ENCODE peak calls at places on chromosomes 7 and 10, in ten cellular contexts. R, E, W, X, Z, F, B, H, S and J are unnamed samples.

GRCh38 chr7:25846722-25847121 is 305.3 kb upstream of the NFE2L3 start:
- DNase-seq in W (no peak), Z (peak), S (peak), B (no peak), E (no peak), X (no peak), H (peak), R (peak), F (peak), J (peak)

GRCh38 chr7:90629306-90629918 is 33.3 kb downstream of the CDK14 start:
- DNase-seq in W (peak), B (no peak), Z (no peak), S (no peak), H (peak), R (peak), F (no peak), E (no peak), X (peak), J (peak)

GRCh38 chr7:156618791-156619367 is 21.7 kb upstream of the RNF32 start:
- DNase-seq in F (no peak), S (no peak), E (no peak), H (no peak), W (no peak), B (no peak), R (no peak), Z (no peak), X (no peak), J (no peak)

GRCh38 chr7:7554021-7554432 is 12.7 kb upstream of the MIOS start:
- DNase-seq in W (peak), F (no peak), H (peak), B (no peak), E (no peak), S (no peak), X (no peak), R (peak), Z (no peak), J (peak)

GRCh38 chr7:92963599-92963998 is 127.2 kb upstream of the CDK6 start:
- DNase-seq in X (no peak), F (no peak), W (no peak), R (no peak), S (no peak), Z (no peak), E (no peak), B (no peak), H (no peak), J (no peak)

GRCh38 chr10:90328896-90329295 is 528.9 kb downstream of the HTR7 start:
- DNase-seq in S (no peak), Z (no peak), X (no peak), B (peak), W (no peak), H (no peak), R (no peak), F (no peak), E (no peak), J (no peak)

GRCh38 chr10:70130878-70131559 is 1.6 kb downstream of the AIFM2 start:
- DNase-seq in E (no peak), F (no peak), R (peak), S (peak), B (no peak), X (no peak), W (no peak), Z (no peak), H (peak), J (peak)

GRCh38 chr10:4661572-4662255 is 164.3 kb upstream of the AKR1E2 start:
- DNase-seq in B (no peak), S (peak), Z (no peak), R (no peak), E (no peak), W (no peak), H (no peak), X (no peak), F (peak), J (no peak)

GRCh38 chr10:33310853-33311252 is 23.6 kb downstream of the NRP1 start:
- DNase-seq in F (no peak), B (no peak), X (no peak), H (no peak), E (no peak), S (no peak), W (no peak), Z (no peak), R (no peak), J (no peak)

GRCh38 chr10:7264313-7264741 is 146.5 kb downstream of the SFMBT2 start:
- DNase-seq in E (no peak), H (peak), B (no peak), R (peak), S (no peak), W (no peak), Z (no peak), F (no peak), X (no peak), J (peak)

GRCh38 chr7:79454325-79454960 is 976 bp upstream of the MAGI2 start:
- DNase-seq in X (no peak), S (no peak), F (peak), R (peak), B (peak), E (no peak), W (peak), H (no peak), Z (no peak), J (no peak)

GRCh38 chr7:44386139-44386913 is 60.9 kb upstream of the CAMK2B start:
- DNase-seq in H (peak), S (peak), X (no peak), E (no peak), B (peak), F (no peak), Z (peak), W (no peak), R (peak), J (no peak)

GRCh38 chr10:31353574-31353973 is 34.6 kb downstream of the ZEB1 start:
- DNase-seq in E (peak), X (peak), Z (no peak), H (peak), W (no peak), R (peak), F (no peak), B (no peak), S (no peak), J (peak)

GRCh38 chr7:17099083-17099973 is 199.1 kb upstream of the AHR start:
- DNase-seq in X (no peak), S (no peak), H (peak), W (no peak), Z (no peak), E (peak), F (no peak), R (peak), B (no peak), J (peak)

GRCh38 chr7:114575098-114575497 is 160.5 kb downstream of the FOXP2 start:
- DNase-seq in R (no peak), W (no peak), F (no peak), Z (no peak), S (no peak), B (no peak), X (no peak), E (no peak), H (no peak), J (no peak)

GRCh38 chr7:104264281-104264680 is 56.5 kb upstream of the ORC5 start:
- DNase-seq in W (no peak), R (peak), X (no peak), H (peak), F (no peak), E (no peak), B (no peak), S (no peak), Z (no peak), J (peak)

GRCh38 chr7:115297651-115298050 is 375.8 kb downstream of the MDFIC start:
- DNase-seq in R (peak), X (peak), F (no peak), B (no peak), W (no peak), E (peak), S (no peak), H (peak), Z (no peak), J (peak)

GRCh38 chr7:157302314-157302711 is 34.5 kb upstream of the DNAJB6 start:
- DNase-seq in R (peak), F (no peak), X (no peak), B (no peak), S (peak), E (no peak), Z (no peak), W (no peak), H (no peak), J (peak)

GRCh38 chr7:48390381-48391327 is 219.4 kb downstream of the ABCA13 start:
- DNase-seq in F (no peak), Z (no peak), B (no peak), S (no peak), H (no peak), R (no peak), X (no peak), E (no peak), W (no peak), J (no peak)

GRCh38 chr10:50260791-50261281 is 9.5 kb upstream of the ASAH2 start:
- DNase-seq in H (peak), W (no peak), F (no peak), X (no peak), R (peak), Z (no peak), E (no peak), S (no peak), B (no peak), J (no peak)

GRCh38 chr7:26369519-26370385 is 78.1 kb downstream of the SNX10 start:
- DNase-seq in X (peak), Z (no peak), H (peak), R (peak), F (no peak), S (no peak), E (no peak), W (peak), B (peak), J (peak)

GRCh38 chr10:50222199-50222598 is 29.1 kb downstream of the ASAH2 start:
- DNase-seq in R (no peak), H (no peak), F (no peak), B (no peak), W (no peak), Z (no peak), E (no peak), S (no peak), X (no peak), J (no peak)

GRCh38 chr7:128266891-128267839 is 26.1 kb downstream of the LEP start:
- DNase-seq in Z (peak), X (peak), W (peak), F (peak), E (peak), S (no peak), H (peak), B (peak), R (peak), J (peak)

GRCh38 chr10:78756604-78757442 is 311.9 kb upstream of the ZMIZ1 start:
- DNase-seq in B (peak), F (peak), S (peak), H (peak), E (peak), Z (no peak), W (no peak), X (peak), R (peak), J (peak)

GRCh38 chr7:116241296-116241695 is 31.0 kb downstream of the TES start:
- DNase-seq in S (no peak), E (no peak), F (no peak), B (no peak), Z (no peak), X (no peak), W (no peak), R (peak), H (no peak), J (no peak)

GRCh38 chr10:61332506-61332905 is 120.7 kb downstream of the TMEM26 start:
- DNase-seq in S (no peak), E (no peak), R (no peak), H (no peak), X (no peak), Z (no peak), B (no peak), F (no peak), W (no peak), J (peak)

GRCh38 chr10:35005868-35006267 is 84.3 kb downstream of the CUL2 start:
- DNase-seq in Z (no peak), E (peak), B (no peak), S (no peak), X (peak), W (no peak), F (no peak), H (peak), R (peak), J (peak)

GRCh38 chr7:90749774-90750173 is 153.7 kb downstream of the CDK14 start:
- DNase-seq in W (peak), E (no peak), Z (no peak), H (no peak), R (no peak), X (no peak), B (no peak), S (no peak), F (no peak), J (peak)

GRCh38 chr10:26274391-26274790 is 57.8 kb downstream of the GAD2 start:
- DNase-seq in S (no peak), X (no peak), E (no peak), Z (no peak), B (no peak), F (no peak), H (no peak), W (no peak), R (no peak), J (no peak)

GRCh38 chr10:7696545-7696944 is 6.6 kb upstream of the ITIH2 start:
- DNase-seq in X (no peak), F (no peak), H (no peak), S (no peak), B (no peak), Z (no peak), E (no peak), R (peak), W (no peak), J (peak)

GRCh38 chr7:46900312-46901263 is 681.3 kb downstream of the TNS3 start:
- DNase-seq in R (peak), H (no peak), F (peak), B (no peak), Z (no peak), W (no peak), E (no peak), X (no peak), S (no peak), J (no peak)

GRCh38 chr7:108503112-108504026 is 22.6 kb downstream of the PNPLA8 start:
- DNase-seq in B (no peak), F (no peak), E (no peak), S (no peak), X (no peak), W (no peak), R (no peak), H (peak), Z (no peak), J (no peak)

GRCh38 chr7:19030280-19030679 is 87.2 kb downstream of the TWIST1 start:
- DNase-seq in H (no peak), R (peak), E (no peak), S (no peak), F (no peak), B (no peak), Z (no peak), W (no peak), X (no peak), J (no peak)

GRCh38 chr10:124708922-124709520 is 35.2 kb downstream of the FAM53B start:
- DNase-seq in F (no peak), B (peak), W (no peak), R (no peak), S (no peak), Z (no peak), E (no peak), H (no peak), X (no peak), J (no peak)

GRCh38 chr7:99752354-99752753 is 17.4 kb upstream of the CYP3A7 start:
- DNase-seq in B (no peak), W (no peak), F (no peak), X (no peak), E (no peak), H (no peak), S (no peak), Z (no peak), R (no peak), J (no peak)

GRCh38 chr7:68547794-68548193 is 1050.5 kb upstream of the AUTS2 start:
- DNase-seq in X (no peak), H (no peak), B (no peak), W (no peak), E (no peak), Z (no peak), R (no peak), S (no peak), F (no peak), J (no peak)

GRCh38 chr7:65251851-65252620 is 121.6 kb upstream of the ZNF92 start:
- DNase-seq in S (peak), Z (peak), H (peak), B (peak), W (peak), F (peak), E (peak), R (peak), X (peak), J (peak)

GRCh38 chr10:75972494-75973276 is 541.3 kb downstream of the LRMDA start:
- DNase-seq in F (peak), X (peak), B (no peak), W (no peak), R (peak), Z (no peak), S (peak), H (peak), E (no peak), J (peak)
- TF ChIP-seq CTCF in F (no peak), X (no peak), B (no peak), W (no peak), R (no peak), Z (no peak), S (no peak), H (no peak), E (no peak), J (no peak)

GRCh38 chr7:5345171-5345570 is 62.4 kb downstream of the SLC29A4 start:
- DNase-seq in F (no peak), H (no peak), B (peak), Z (no peak), X (no peak), W (no peak), S (no peak), R (no peak), E (no peak), J (no peak)

GRCh38 chr7:5344342-5344741 is 61.6 kb downstream of the SLC29A4 start:
- DNase-seq in H (no peak), W (no peak), E (no peak), R (no peak), B (no peak), X (no peak), Z (no peak), S (no peak), F (no peak), J (no peak)

GRCh38 chr7:5337047-5337446 is 54.3 kb downstream of the SLC29A4 start:
- DNase-seq in X (no peak), Z (no peak), F (no peak), R (no peak), H (no peak), B (no peak), E (no peak), W (no peak), S (no peak), J (no peak)

GRCh38 chr7:5343893-5344292 is 61.1 kb downstream of the SLC29A4 start:
- DNase-seq in E (no peak), F (no peak), W (no peak), R (no peak), S (no peak), Z (no peak), H (no peak), X (no peak), B (no peak), J (no peak)

GRCh38 chr7:5339949-5340348 is 57.2 kb downstream of the SLC29A4 start:
- DNase-seq in B (no peak), X (no peak), E (no peak), H (no peak), R (no peak), F (no peak), Z (no peak), S (no peak), W (no peak), J (no peak)
- TF ChIP-seq CTCF in B (no peak), X (no peak), E (no peak), H (no peak), R (no peak), F (no peak), Z (no peak), S (no peak), W (no peak), J (no peak)

DNA sequence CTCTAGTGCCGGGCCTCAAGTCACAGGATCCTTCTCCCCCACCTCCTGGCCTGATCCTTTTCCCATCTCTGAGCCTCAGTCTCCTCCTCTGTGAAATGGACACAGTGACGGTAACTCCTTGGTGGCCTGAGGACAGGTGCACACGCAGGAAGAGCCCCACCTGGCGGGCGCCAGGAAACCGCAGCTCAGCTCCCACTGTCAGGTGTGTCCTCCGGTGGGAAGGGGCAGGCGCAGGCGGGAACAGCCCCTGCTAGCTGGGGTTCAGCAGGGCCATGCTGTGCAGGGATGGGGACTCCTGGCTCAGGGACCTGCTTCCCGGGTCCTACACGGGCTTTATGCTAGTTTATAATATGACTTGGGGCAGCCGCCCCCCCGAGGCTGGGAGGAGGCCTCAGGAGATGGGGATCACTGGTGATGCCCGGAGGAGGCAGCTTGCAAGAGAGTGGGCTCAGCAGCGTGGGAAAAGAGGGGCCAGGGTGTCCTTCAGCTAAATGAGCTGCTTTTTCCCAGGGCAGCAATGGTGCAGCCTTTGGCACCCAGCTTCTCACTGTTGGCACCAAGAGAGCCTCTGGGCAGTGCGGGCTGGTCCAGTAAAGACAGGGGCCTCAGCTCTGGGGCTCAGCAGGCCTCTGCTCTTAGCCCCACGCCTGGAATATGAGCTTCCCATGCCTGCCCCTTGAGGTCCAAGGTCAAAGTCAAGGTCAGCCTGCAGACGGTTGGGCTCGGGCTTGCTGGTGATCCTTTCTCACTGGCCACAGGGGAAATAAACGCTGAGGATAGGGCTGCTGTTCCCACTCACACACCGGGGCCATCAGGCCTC is 68.0 kb upstream of the FAM20C start:
- DNase-seq in X (no peak), B (no peak), E (no peak), R (no peak), S (no peak), F (no peak), Z (no peak), W (no peak), H (no peak), J (peak)
- TF ChIP-seq CTCF in X (no peak), B (peak), E (peak), R (no peak), S (no peak), F (no peak), Z (no peak), W (no peak), H (no peak), J (peak)

DNA sequence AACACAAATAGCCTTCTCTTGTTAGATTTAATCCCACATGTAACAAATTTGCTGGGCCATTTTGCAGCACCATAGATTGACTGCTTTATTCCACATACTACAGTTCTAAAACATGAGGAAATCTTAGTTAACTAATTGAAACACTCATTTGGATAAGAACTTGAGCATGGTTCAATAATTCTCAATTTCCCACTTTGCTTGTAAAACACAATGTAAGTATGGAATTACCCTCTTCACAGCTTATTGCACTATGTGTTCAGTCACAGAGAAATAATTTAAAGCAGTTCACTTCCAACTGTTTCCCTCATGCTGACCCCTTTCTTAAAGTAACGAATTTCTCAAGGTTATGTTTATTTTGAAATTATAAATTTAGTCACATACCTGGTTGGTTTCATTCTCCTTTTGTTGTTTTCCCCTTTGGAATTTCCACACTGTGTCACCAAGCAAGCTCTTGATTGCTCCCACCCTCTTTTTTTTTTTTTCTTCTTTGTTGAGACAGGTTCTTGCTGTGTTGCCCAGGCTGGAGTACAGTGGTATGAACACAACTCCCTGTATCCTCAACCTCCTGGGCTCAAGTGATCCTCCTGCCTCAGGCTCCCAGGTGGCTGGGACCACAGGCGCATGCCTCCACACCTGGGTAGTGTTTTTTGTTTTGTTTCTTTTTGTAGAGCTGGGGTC is 425.4 kb downstream of the EXOC4 start:
- DNase-seq in H (no peak), Z (no peak), S (no peak), X (no peak), R (no peak), B (no peak), F (no peak), E (no peak), W (no peak), J (no peak)
- TF ChIP-seq CTCF in H (no peak), Z (no peak), S (no peak), X (no peak), R (no peak), B (no peak), F (no peak), E (no peak), W (no peak), J (no peak)

DNA sequence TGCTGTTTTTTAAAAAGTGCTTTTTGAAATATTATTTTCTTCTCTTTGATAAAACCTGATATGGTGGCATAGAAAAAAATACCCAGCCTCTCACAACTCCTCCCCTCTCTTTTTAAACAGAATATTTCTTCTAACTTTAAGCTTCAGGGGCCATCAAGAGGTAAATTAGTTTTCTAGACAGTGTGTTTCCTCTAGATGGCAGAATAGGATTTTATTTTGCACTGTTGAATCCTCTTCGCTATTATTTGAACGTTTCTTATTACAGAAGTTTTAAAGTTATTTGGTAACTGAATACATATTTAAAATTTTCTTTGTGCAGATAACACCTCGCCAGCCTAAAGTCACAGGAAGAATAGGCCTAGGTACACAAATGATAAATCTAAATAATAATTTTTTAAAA is 30.3 kb downstream of the ARL5B start:
- DNase-seq in Z (no peak), W (no peak), H (peak), E (no peak), B (no peak), X (no peak), S (no peak), R (peak), F (no peak), J (peak)
- TF ChIP-seq CTCF in Z (peak), W (no peak), H (peak), E (no peak), B (peak), X (no peak), S (no peak), R (peak), F (no peak), J (peak)